ENCODE peak calls at places on chromosomes 6 and 20, in nine cellular contexts. One of them, this sample, is unnamed.

GRCh38 chr6:73418081-73418741 is 23.6 kb downstream of the DDX43 start:
- DNase-seq in fibroblast of the aortic adventitia: no peak
- DNase-seq in hepatocyte: no peak
- DNase-seq in nephron progenitor cell: no peak
- DNase-seq in adrenal gland: no peak
- DNase-seq in mesothelial cell of epicardium: no peak
- DNase-seq in A549: no peak
- DNase-seq in CD8-positive, alpha-beta T cell: no peak
- DNase-seq in brain microvascular endothelial cell: peak; percentile 37
- DNase-seq in this sample: no peak

GRCh38 chr20:10004900-10005299 is 29.9 kb upstream of the ANKEF1 start:
- DNase-seq in fibroblast of the aortic adventitia: no peak
- DNase-seq in hepatocyte: no peak
- DNase-seq in nephron progenitor cell: no peak
- DNase-seq in adrenal gland: no peak
- DNase-seq in mesothelial cell of epicardium: no peak
- DNase-seq in A549: no peak
- DNase-seq in CD8-positive, alpha-beta T cell: no peak
- DNase-seq in brain microvascular endothelial cell: no peak
- DNase-seq in this sample: no peak

GRCh38 chr6:113287396-113287795 is 569.7 kb upstream of the MARCKS start:
- DNase-seq in fibroblast of the aortic adventitia: no peak
- DNase-seq in hepatocyte: no peak
- DNase-seq in nephron progenitor cell: no peak
- DNase-seq in adrenal gland: no peak
- DNase-seq in mesothelial cell of epicardium: no peak
- DNase-seq in A549: no peak
- DNase-seq in CD8-positive, alpha-beta T cell: no peak
- DNase-seq in brain microvascular endothelial cell: no peak
- DNase-seq in this sample: no peak

GRCh38 chr6:145735356-145736165 is at the start of gene EPM2A:
- DNase-seq in fibroblast of the aortic adventitia: peak; percentile 74
- DNase-seq in hepatocyte: peak; percentile 89
- DNase-seq in nephron progenitor cell: peak; percentile 76
- DNase-seq in adrenal gland: peak; percentile 92
- DNase-seq in mesothelial cell of epicardium: peak; percentile 51
- DNase-seq in A549: peak; percentile 38
- DNase-seq in CD8-positive, alpha-beta T cell: peak; percentile 82
- DNase-seq in brain microvascular endothelial cell: peak; percentile 67
- DNase-seq in this sample: peak; percentile 70

GRCh38 chr6:86943819-86944407 is 6.6 kb downstream of the HTR1E start:
- DNase-seq in fibroblast of the aortic adventitia: no peak
- DNase-seq in hepatocyte: no peak
- DNase-seq in nephron progenitor cell: no peak
- DNase-seq in adrenal gland: no peak
- DNase-seq in mesothelial cell of epicardium: no peak
- DNase-seq in A549: no peak
- DNase-seq in CD8-positive, alpha-beta T cell: no peak
- DNase-seq in brain microvascular endothelial cell: no peak
- DNase-seq in this sample: no peak

GRCh38 chr20:39019805-39020325 is 57.7 kb downstream of the DHX35 start:
- DNase-seq in fibroblast of the aortic adventitia: peak; percentile 9
- DNase-seq in hepatocyte: no peak
- DNase-seq in nephron progenitor cell: no peak
- DNase-seq in adrenal gland: no peak
- DNase-seq in mesothelial cell of epicardium: no peak
- DNase-seq in A549: no peak
- DNase-seq in CD8-positive, alpha-beta T cell: no peak
- DNase-seq in brain microvascular endothelial cell: no peak
- DNase-seq in this sample: no peak

GRCh38 chr6:165422192-165422591 is 112.8 kb upstream of the C6orf118 start:
- DNase-seq in fibroblast of the aortic adventitia: no peak
- DNase-seq in hepatocyte: no peak
- DNase-seq in nephron progenitor cell: no peak
- DNase-seq in adrenal gland: no peak
- DNase-seq in mesothelial cell of epicardium: no peak
- DNase-seq in A549: no peak
- DNase-seq in CD8-positive, alpha-beta T cell: no peak
- DNase-seq in brain microvascular endothelial cell: no peak
- DNase-seq in this sample: no peak

GRCh38 chr6:168670386-168670985 is 229.5 kb downstream of the SMOC2 start:
- DNase-seq in fibroblast of the aortic adventitia: no peak
- DNase-seq in hepatocyte: no peak
- DNase-seq in nephron progenitor cell: no peak
- DNase-seq in adrenal gland: no peak
- DNase-seq in mesothelial cell of epicardium: no peak
- DNase-seq in A549: no peak
- DNase-seq in CD8-positive, alpha-beta T cell: peak; percentile 31
- DNase-seq in brain microvascular endothelial cell: no peak
- DNase-seq in this sample: no peak

GRCh38 chr6:80319286-80319685 is 212.8 kb downstream of the BCKDHB start:
- DNase-seq in fibroblast of the aortic adventitia: peak; percentile 55
- DNase-seq in hepatocyte: no peak
- DNase-seq in nephron progenitor cell: no peak
- DNase-seq in adrenal gland: no peak
- DNase-seq in mesothelial cell of epicardium: no peak
- DNase-seq in A549: no peak
- DNase-seq in CD8-positive, alpha-beta T cell: no peak
- DNase-seq in brain microvascular endothelial cell: no peak
- DNase-seq in this sample: no peak

GRCh38 chr6:84847349-84848160 is 83.2 kb upstream of the TBX18 start:
- DNase-seq in fibroblast of the aortic adventitia: peak; percentile 78
- DNase-seq in hepatocyte: peak; percentile 55
- DNase-seq in nephron progenitor cell: no peak
- DNase-seq in adrenal gland: no peak
- DNase-seq in mesothelial cell of epicardium: no peak
- DNase-seq in A549: no peak
- DNase-seq in CD8-positive, alpha-beta T cell: no peak
- DNase-seq in brain microvascular endothelial cell: peak; percentile 74
- DNase-seq in this sample: no peak

GRCh38 chr6:87155920-87156600 is 695 bp downstream of the ZNF292 start:
- DNase-seq in fibroblast of the aortic adventitia: peak; percentile 35
- DNase-seq in hepatocyte: peak; percentile 67
- DNase-seq in nephron progenitor cell: peak; percentile 77
- DNase-seq in adrenal gland: peak; percentile 53
- DNase-seq in mesothelial cell of epicardium: peak; percentile 38
- DNase-seq in A549: peak; percentile 3
- DNase-seq in CD8-positive, alpha-beta T cell: peak; percentile 56
- DNase-seq in brain microvascular endothelial cell: peak; percentile 66
- DNase-seq in this sample: peak; percentile 52

GRCh38 chr6:162964703-162965140 is 236.9 kb downstream of the PACRG start:
- DNase-seq in fibroblast of the aortic adventitia: peak; percentile 100
- DNase-seq in hepatocyte: peak; percentile 62
- DNase-seq in nephron progenitor cell: no peak
- DNase-seq in adrenal gland: peak; percentile 26
- DNase-seq in mesothelial cell of epicardium: no peak
- DNase-seq in A549: no peak
- DNase-seq in CD8-positive, alpha-beta T cell: no peak
- DNase-seq in brain microvascular endothelial cell: peak; percentile 99
- DNase-seq in this sample: no peak

DNA sequence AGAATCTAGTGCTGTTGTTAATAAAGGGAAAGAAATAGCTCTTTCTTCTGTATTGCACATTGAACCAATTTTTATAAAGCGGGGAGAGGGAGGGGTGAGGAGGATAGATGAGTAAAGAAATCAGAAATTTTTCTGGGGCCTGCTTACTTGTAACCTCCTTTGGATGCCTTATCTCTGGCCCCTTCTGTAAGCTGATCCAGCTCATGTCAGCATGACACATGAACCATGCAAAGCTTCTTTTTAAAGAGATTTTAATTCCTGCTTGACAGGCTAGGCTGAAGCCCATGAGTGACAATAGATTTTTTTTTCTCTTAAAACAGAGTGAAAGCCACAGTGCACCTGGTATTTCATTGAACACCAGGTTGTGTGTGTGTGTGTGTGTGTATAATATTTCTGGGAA is 325.3 kb downstream of the PRL start:
- DNase-seq in fibroblast of the aortic adventitia: no peak
- DNase-seq in hepatocyte: no peak
- DNase-seq in nephron progenitor cell: no peak
- DNase-seq in adrenal gland: no peak
- DNase-seq in mesothelial cell of epicardium: no peak
- DNase-seq in A549: no peak
- DNase-seq in CD8-positive, alpha-beta T cell: no peak
- DNase-seq in brain microvascular endothelial cell: no peak
- DNase-seq in this sample: no peak
- TF ChIP-seq CTCF in fibroblast of the aortic adventitia: no peak
- TF ChIP-seq CTCF in hepatocyte: no peak
- TF ChIP-seq CTCF in nephron progenitor cell: no peak
- TF ChIP-seq CTCF in adrenal gland: no peak
- TF ChIP-seq CTCF in mesothelial cell of epicardium: no peak
- TF ChIP-seq CTCF in A549: no peak
- TF ChIP-seq CTCF in CD8-positive, alpha-beta T cell: no peak
- TF ChIP-seq CTCF in brain microvascular endothelial cell: no peak
- TF ChIP-seq CTCF in this sample: no peak

DNA sequence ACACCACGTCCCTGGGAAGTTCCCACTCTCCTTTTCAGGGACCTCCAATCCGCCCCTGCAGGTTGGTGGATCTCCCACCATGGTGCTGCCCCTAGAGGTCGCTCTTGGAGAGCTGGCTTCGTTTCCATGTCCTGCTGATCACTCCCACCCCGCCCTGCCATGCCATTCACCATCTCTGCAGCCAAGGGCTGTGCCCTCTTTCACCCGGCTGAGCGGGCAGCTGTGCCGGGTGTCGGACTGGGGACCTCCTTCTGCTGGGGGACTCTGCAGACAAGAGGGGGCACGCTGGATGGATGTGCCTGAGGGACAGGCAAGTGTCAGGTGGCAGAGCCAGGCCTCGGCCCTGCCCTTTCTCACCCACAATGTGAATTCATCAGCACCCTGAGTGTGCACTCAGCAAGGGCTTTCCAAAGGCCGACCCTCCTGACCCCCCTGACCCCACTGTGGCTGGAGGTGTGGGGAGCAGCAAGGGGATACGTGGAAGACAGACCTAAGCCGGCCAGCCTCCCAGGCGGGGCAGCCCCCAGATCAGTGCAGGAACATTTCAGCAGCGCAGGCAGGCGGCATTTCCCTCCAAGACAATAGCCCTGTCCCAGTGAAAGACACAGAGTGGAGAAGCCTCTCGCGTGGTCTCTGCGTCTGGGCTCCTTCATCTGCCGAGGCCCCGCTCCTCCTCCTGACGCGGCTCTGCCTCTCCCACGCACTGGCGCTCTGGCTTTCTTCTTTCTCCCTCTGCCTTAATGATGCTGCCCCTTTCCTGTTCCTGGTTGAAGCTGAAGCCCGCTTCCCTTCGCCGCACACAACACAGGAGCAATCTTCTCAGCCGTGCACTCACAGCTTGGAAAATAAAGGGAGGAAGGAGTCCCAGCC is 347.2 kb downstream of the CDH4 start:
- DNase-seq in fibroblast of the aortic adventitia: no peak
- DNase-seq in hepatocyte: no peak
- DNase-seq in nephron progenitor cell: peak; percentile 23
- DNase-seq in adrenal gland: no peak
- DNase-seq in mesothelial cell of epicardium: no peak
- DNase-seq in A549: no peak
- DNase-seq in CD8-positive, alpha-beta T cell: no peak
- DNase-seq in brain microvascular endothelial cell: no peak
- DNase-seq in this sample: no peak
- TF ChIP-seq CTCF in fibroblast of the aortic adventitia: no peak
- TF ChIP-seq CTCF in hepatocyte: no peak
- TF ChIP-seq CTCF in nephron progenitor cell: peak; percentile 12
- TF ChIP-seq CTCF in adrenal gland: no peak
- TF ChIP-seq CTCF in mesothelial cell of epicardium: no peak
- TF ChIP-seq CTCF in A549: no peak
- TF ChIP-seq CTCF in CD8-positive, alpha-beta T cell: no peak
- TF ChIP-seq CTCF in brain microvascular endothelial cell: peak; percentile 27
- TF ChIP-seq CTCF in this sample: no peak

DNA sequence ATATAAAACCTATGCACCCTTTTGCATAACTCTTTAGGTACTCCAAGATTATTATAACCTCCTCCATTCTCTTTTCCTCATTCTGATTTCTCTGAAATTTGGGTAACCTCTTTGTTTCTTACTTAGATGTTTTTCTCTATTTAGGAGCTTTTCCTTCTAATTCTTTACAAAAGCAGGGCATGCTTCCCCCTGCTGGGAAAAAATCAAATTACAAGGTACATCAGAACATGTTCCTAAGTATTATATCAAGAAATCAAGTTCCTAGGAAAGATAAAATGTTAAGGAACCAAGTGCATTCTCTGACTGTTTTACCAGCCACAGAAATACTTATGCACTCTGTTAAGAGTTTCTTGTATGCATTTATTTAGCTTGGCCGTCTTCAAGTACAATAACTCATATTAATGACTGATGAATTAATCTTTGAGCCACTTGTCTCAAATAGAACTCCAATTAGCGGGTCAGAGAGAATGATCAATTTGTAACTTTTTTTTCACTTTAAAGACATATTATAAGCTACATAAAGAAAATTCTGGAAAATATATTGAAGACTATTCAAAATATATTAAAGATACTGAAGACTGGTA is 2.1 kb downstream of the KHDRBS2 start:
- DNase-seq in fibroblast of the aortic adventitia: peak; percentile 6
- DNase-seq in hepatocyte: peak; percentile 76
- DNase-seq in nephron progenitor cell: peak; percentile 20
- DNase-seq in adrenal gland: peak; percentile 15
- DNase-seq in mesothelial cell of epicardium: no peak
- DNase-seq in A549: peak; percentile 0
- DNase-seq in CD8-positive, alpha-beta T cell: no peak
- DNase-seq in brain microvascular endothelial cell: peak; percentile 14
- DNase-seq in this sample: peak; percentile 9
- TF ChIP-seq CTCF in fibroblast of the aortic adventitia: peak; percentile 30
- TF ChIP-seq CTCF in hepatocyte: peak; percentile 75
- TF ChIP-seq CTCF in nephron progenitor cell: peak; percentile 71
- TF ChIP-seq CTCF in adrenal gland: peak; percentile 56
- TF ChIP-seq CTCF in mesothelial cell of epicardium: peak; percentile 76
- TF ChIP-seq CTCF in A549: peak; percentile 27
- TF ChIP-seq CTCF in CD8-positive, alpha-beta T cell: no peak
- TF ChIP-seq CTCF in brain microvascular endothelial cell: no peak
- TF ChIP-seq CTCF in this sample: peak; percentile 84

DNA sequence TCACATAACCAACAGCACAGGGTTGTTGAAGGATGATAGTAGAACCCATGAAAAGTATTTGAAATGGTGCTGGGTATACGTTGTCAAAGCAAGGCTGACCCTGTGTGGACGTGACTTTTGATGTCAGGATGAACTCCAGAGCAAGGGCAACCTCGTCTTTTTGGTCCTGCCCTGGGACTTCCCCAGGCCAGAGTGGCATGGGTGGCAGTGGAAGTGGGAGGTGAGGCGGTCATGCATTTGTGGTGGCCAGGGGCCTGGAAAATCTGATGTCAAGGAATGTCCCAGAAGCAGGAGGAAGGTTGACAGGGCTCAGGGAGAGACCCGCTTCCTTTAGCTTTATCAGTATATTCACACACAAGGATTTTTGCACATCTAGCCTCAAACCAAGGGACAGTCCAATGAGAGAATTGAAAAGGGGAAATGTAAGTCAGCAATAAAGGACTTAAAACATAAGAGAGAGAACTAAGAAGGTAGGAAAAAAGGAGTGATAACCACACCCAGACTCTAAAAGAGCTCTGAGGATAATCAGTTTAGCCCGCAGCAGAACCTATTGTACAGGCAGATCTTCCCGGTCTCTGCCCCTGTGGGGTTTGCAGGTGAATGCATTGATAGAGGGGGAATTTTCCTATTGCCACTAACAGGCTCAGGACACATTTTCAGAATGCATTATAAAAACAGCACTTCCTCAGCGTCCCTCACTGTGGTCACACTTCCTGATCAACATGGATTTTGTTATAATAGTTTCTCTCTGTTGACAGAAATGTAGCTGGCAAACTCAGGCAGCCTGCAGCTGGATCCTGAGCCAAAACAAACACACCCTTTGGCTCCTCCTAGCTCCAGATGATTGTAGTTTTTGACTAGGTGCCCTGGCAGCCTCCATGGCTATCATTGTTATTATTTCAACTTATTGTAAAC is 98.7 kb upstream of the HDGFL1 start:
- DNase-seq in fibroblast of the aortic adventitia: peak; percentile 81
- DNase-seq in hepatocyte: peak; percentile 58
- DNase-seq in nephron progenitor cell: no peak
- DNase-seq in adrenal gland: peak; percentile 53
- DNase-seq in mesothelial cell of epicardium: no peak
- DNase-seq in A549: peak; percentile 1
- DNase-seq in CD8-positive, alpha-beta T cell: no peak
- DNase-seq in brain microvascular endothelial cell: peak; percentile 60
- DNase-seq in this sample: no peak
- TF ChIP-seq CTCF in fibroblast of the aortic adventitia: peak; percentile 13
- TF ChIP-seq CTCF in hepatocyte: peak; percentile 54
- TF ChIP-seq CTCF in nephron progenitor cell: no peak
- TF ChIP-seq CTCF in adrenal gland: peak; percentile 32
- TF ChIP-seq CTCF in mesothelial cell of epicardium: no peak
- TF ChIP-seq CTCF in A549: no peak
- TF ChIP-seq CTCF in CD8-positive, alpha-beta T cell: no peak
- TF ChIP-seq CTCF in brain microvascular endothelial cell: peak; percentile 38
- TF ChIP-seq CTCF in this sample: peak; percentile 31